ENCODE peak calls at places on chromosome 9, in eight cellular contexts. U, C, R, N, X, L, S and H are unnamed samples.

GRCh38 chr9:134657666-134658377 is 16.2 kb downstream of the COL5A1 start:
- DNase-seq in X (no peak), S (no peak), U (no peak), L (no peak), N (no peak), C (no peak), R (no peak), H (no peak)

GRCh38 chr9:127628644-127629467 is 16.8 kb downstream of the STXBP1 start:
- DNase-seq in N (no peak), X (peak), S (no peak), U (no peak), R (no peak), L (no peak), C (no peak), H (no peak)

GRCh38 chr9:1051286-1052118 is 1.3 kb downstream of the DMRT2 start:
- DNase-seq in N (no peak), X (no peak), C (peak), S (no peak), U (no peak), L (no peak), R (no peak), H (no peak)

GRCh38 chr9:75993434-75993833 is 103.0 kb downstream of the PCSK5 start:
- DNase-seq in U (peak), R (peak), C (peak), N (peak), X (peak), L (no peak), S (peak), H (peak)

GRCh38 chr9:114025760-114026159 is 52.3 kb downstream of the AMBP start:
- DNase-seq in X (no peak), N (no peak), R (no peak), C (no peak), S (no peak), U (no peak), L (no peak), H (no peak)

GRCh38 chr9:36456480-36457115 is 56.5 kb upstream of the RNF38 start:
- DNase-seq in X (peak), N (peak), R (no peak), S (no peak), L (no peak), U (no peak), C (no peak), H (peak)

GRCh38 chr9:5438301-5439162 is 807 bp upstream of the PLGRKT start:
- DNase-seq in S (peak), U (peak), C (peak), N (peak), L (no peak), R (no peak), X (peak), H (peak)

GRCh38 chr9:108844391-108844790 is 11.4 kb downstream of the ACTL7B start:
- DNase-seq in S (peak), R (no peak), N (no peak), X (no peak), U (no peak), L (no peak), C (no peak), H (no peak)

GRCh38 chr9:133149130-133150015 is 14.3 kb downstream of the GBGT1 start:
- DNase-seq in S (peak), X (peak), U (peak), N (peak), L (peak), C (peak), R (no peak), H (peak)

GRCh38 chr9:131899248-131899882 is 159.5 kb upstream of the RAPGEF1 start:
- DNase-seq in N (no peak), C (no peak), S (no peak), R (no peak), U (no peak), X (no peak), L (no peak), H (no peak)

GRCh38 chr9:72442212-72442607 is 77.2 kb upstream of the ZFAND5 start:
- DNase-seq in C (peak), L (no peak), X (peak), S (peak), R (no peak), N (peak), U (peak), H (peak)

GRCh38 chr9:95373069-95373681 is 55.7 kb upstream of the FANCC start:
- DNase-seq in C (no peak), N (no peak), U (no peak), X (no peak), R (no peak), S (no peak), L (peak), H (no peak)

GRCh38 chr9:27473135-27473534 is 51.0 kb upstream of the IFNK start:
- DNase-seq in X (peak), C (peak), U (peak), N (no peak), L (peak), S (peak), R (no peak), H (no peak)

GRCh38 chr9:72680593-72681317 is 159.3 kb downstream of the TMC1 start:
- DNase-seq in S (no peak), X (no peak), R (no peak), U (no peak), L (no peak), N (no peak), C (no peak), H (no peak)

GRCh38 chr9:93184439-93185221 is 691 bp downstream of the WNK2 start:
- DNase-seq in U (no peak), X (no peak), N (no peak), S (no peak), C (no peak), L (no peak), R (no peak), H (no peak)

GRCh38 chr9:137227853-137228514 is 682 bp downstream of the RNF224 start:
- DNase-seq in C (no peak), R (no peak), N (no peak), X (no peak), L (no peak), U (no peak), S (no peak), H (no peak)

GRCh38 chr9:79684711-79685575 is 113.2 kb downstream of the TLE4 start:
- DNase-seq in S (peak), N (peak), L (peak), U (peak), C (peak), R (no peak), X (no peak), H (no peak)

GRCh38 chr9:79688363-79688762 is 116.6 kb downstream of the TLE4 start:
- DNase-seq in X (no peak), N (no peak), C (no peak), S (no peak), L (no peak), R (no peak), U (no peak), H (no peak)

GRCh38 chr9:79685576-79685975 is 113.8 kb downstream of the TLE4 start:
- DNase-seq in L (no peak), U (peak), X (no peak), S (peak), R (no peak), C (peak), N (peak), H (peak)

GRCh38 chr9:79687131-79687447 is 115.3 kb downstream of the TLE4 start:
- DNase-seq in N (no peak), S (no peak), U (peak), X (no peak), R (no peak), C (no peak), L (peak), H (no peak)

DNA sequence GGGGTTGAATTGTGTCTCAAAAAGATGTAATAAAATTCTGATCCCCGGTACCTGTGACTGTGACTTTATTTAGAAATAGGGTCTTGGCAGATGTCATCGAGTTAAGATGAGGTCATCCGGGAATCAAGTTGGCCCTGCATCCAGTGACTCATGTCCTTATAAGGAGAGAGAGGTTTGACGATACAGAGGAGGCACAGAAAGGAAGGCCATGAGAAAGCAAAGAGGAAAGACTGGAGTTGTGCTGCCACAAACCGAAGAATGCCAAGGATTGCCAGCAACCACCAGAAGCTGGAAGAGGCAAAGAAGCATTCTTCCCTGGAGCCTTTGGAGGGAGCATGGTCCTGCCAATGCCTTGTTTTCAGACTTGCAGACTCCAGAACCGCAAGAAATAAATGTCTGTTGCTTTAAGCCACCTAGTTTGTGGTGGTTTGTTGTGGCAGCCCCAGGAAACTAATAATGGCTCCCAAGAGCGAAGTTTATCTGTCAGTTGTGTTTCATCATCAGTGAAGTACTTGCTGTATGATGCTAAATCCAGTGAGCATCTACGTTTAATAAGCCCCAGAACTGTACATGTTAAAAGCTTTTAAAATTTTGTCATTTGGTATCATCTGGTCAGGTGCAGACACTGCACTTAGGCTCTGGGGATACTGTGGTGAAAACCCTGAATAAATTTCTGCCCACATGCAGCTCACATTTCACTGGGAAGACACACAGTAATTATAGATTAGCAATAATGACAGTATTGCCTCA is 114.8 kb downstream of the TLE4 start:
- DNase-seq in N (peak), S (peak), U (peak), C (peak), X (peak), R (peak), L (peak), H (peak)
- TF ChIP-seq CTCF in N (no peak), S (no peak), U (peak), C (peak), X (no peak), R (peak), L (no peak), H (no peak)

DNA sequence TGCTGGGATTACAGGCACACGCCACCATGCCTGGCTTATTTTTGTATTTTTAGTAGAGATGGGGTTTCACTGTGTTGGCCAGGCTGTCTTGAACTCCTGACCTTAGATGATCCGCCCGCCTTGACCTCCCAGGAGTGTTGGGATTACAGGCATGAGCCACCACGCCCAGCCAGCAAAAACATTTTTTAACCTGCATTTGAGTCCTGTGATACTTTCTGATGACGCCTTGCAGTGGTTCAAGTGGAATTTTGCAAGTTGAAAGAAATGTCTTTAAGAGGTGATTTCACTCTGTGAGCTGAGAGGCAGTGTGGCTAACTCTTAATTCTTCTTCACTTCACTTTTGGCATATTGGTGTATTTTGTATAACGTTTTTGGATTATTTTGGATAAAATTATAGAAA is 9.1 kb downstream of the ANP32B start:
- DNase-seq in C (no peak), U (no peak), N (no peak), R (no peak), X (no peak), L (no peak), S (no peak), H (no peak)
- H3K4me3 ChIP-seq in C (no peak), U (no peak), N (no peak), R (no peak), X (no peak), L (no peak), S (no peak), H (no peak)

DNA sequence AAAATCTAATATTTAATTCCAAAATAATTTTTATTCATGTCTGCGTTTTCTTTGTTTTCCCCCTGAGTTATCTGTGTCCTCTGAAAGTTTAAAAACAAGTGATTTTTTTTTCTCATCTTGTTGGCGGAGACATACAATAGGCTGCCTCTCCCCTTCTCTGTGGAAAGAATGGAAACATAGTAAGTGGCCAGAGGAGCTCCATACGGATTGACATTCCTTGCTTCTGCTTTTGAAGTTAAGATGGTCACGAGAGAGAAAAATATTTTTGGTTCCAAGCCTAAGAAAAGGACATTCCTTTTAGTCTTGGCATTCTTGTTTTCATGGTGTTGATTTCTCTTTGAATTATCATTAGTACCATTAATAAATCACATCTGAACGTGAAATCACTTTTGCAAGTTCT is 28.3 kb downstream of the ZNF462 start:
- DNase-seq in X (no peak), S (no peak), N (no peak), C (peak), L (no peak), U (no peak), R (no peak), H (no peak)
- TF ChIP-seq CTCF in X (no peak), S (no peak), N (no peak), C (no peak), L (no peak), U (no peak), R (no peak), H (no peak)

DNA sequence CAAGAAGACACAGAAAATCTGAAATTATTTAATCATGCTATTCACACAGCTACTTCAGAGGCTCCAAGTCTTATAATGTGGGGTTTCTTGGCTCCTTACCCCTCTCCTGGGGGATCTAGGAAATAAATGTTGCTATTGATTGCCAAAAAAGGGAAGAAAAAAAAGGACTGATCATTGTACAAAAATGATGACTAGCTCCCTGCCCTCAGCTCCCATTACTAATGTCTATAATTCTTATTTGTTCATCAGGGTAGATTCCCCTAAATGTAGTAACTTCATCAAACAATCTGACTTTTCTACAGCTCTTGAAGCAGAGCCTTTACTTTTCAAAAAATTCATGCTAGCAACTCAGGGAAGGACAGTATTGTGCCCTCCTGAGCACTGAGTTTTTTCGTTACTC is 3.3 kb upstream of the SMC5 start:
- DNase-seq in U (peak), N (peak), R (no peak), S (peak), X (no peak), L (no peak), C (no peak), H (peak)
- H3K4me3 ChIP-seq in U (peak), N (peak), R (no peak), S (peak), X (no peak), L (no peak), C (peak), H (peak)

GRCh38 chr9:106284300-106284699 is 578.7 kb upstream of the ZNF462 start:
- DNase-seq in L (no peak), N (no peak), C (no peak), R (no peak), X (no peak), S (no peak), U (no peak), H (no peak)
- TF ChIP-seq CTCF in L (no peak), N (no peak), C (peak), R (peak), X (no peak), S (no peak), U (peak), H (peak)

GRCh38 chr9:126531035-126531571 is 82.6 kb upstream of the LMX1B start:
- DNase-seq in N (no peak), U (no peak), X (no peak), S (no peak), R (no peak), C (no peak), L (no peak), H (no peak)
- H3K4me3 ChIP-seq in N (no peak), U (no peak), X (no peak), S (no peak), R (no peak), C (no peak), L (no peak), H (no peak)

GRCh38 chr9:15513335-15513734 is 2.6 kb upstream of the PSIP1 start:
- DNase-seq in X (peak), N (no peak), U (no peak), L (no peak), R (no peak), C (peak), S (peak), H (peak)
- TF ChIP-seq CTCF in X (no peak), N (peak), U (peak), L (no peak), R (peak), C (no peak), S (no peak), H (peak)

GRCh38 chr9:129365196-129365595 is 187.1 kb upstream of the IER5L start:
- DNase-seq in L (no peak), U (no peak), R (no peak), X (no peak), S (no peak), C (peak), N (peak), H (no peak)

GRCh38 chr9:129361196-129361595 is 183.1 kb upstream of the IER5L start:
- DNase-seq in R (no peak), S (no peak), U (no peak), N (no peak), C (no peak), L (no peak), X (no peak), H (no peak)

GRCh38 chr9:129359871-129360536 is 181.9 kb upstream of the IER5L start:
- DNase-seq in R (no peak), L (no peak), C (no peak), S (no peak), U (no peak), N (no peak), X (no peak), H (no peak)

GRCh38 chr9:129363216-129363873 is 185.3 kb upstream of the IER5L start:
- DNase-seq in X (no peak), S (no peak), N (no peak), R (no peak), C (no peak), U (no peak), L (no peak), H (no peak)

DNA sequence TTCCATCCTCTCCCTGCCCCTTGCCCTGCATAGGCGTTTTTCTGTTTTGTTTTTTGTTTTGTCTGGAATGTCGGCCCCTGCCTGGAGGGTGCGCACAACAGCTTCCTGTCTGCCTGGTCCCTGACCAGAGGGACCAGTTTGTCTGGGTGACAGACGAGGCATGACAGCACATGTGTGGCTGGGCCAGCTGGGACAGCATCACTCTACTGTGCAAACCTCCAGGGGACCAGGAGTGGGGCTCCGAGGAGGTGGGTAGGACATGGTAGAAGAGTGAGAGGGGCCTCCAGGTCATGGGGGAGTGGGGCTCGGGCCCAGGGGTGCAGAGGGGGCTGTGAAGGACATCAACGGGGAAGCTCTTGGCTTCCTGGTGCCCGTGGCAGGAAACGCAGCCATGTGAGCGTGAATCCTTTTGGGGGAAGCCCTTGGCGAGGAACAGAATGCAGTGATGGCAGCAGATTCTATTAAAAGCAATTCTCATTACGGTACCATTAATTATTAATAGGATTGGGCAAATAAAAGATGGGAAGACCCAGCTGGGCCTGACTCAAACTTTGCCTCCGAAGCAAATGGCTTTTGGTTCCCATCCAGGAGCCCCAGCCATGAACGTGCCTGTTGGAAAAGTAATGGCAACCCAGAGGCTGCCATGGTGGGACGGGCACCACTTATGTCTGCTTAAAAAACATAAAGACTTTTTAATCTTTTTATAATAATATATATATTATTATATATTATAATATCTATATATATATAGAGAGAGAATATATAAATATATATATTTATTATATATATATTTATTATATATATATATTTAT is 184.4 kb upstream of the IER5L start:
- DNase-seq in N (no peak), C (no peak), L (no peak), X (no peak), R (no peak), U (no peak), S (no peak), H (no peak)
- H3K4me3 ChIP-seq in N (no peak), C (no peak), L (no peak), X (no peak), R (no peak), U (no peak), S (no peak), H (no peak)

DNA sequence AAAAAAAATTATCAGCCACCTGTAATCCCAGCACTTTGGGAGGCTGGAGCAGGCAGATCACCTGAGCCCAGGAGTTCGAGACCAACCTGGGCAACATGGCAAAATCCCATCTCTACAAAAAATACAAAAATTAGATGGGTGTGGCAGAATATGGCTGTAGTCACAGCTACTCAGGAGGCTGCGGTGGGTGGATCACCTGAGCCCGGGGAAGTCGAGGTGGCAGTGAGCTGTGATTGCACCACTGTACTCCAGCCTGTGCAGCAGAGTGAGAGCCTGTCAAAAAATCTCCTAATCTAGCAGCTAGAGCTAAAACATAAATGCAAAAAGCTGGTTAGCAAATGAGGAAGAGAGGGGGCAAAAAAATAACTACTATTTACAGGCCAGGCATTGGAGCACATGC is 12.0 kb downstream of the PSMB7 start:
- DNase-seq in X (no peak), R (no peak), L (no peak), S (no peak), C (no peak), U (no peak), N (no peak), H (no peak)
- TF ChIP-seq CTCF in X (no peak), R (no peak), L (no peak), S (no peak), C (no peak), U (no peak), N (no peak), H (no peak)